ENCODE peak calls at places on chromosome 6, in nine cellular contexts. R is spleen; G is endodermal cell; T is CD8-positive, alpha-beta T cell; P is A549; C is Panc1; U is A673; F is SJSA1; K is psoas muscle. B is an unnamed sample.
A peak's percentile ranks its signal among the peaks of the same experiment; 100 is the strongest.

GRCh38 chr6:163667372-163668060 is 253.0 kb downstream of the QKI start:
- DNase-seq in R (peak; percentile 83), G (no peak), T (no peak), P (no peak), C (no peak), U (peak; percentile 97), F (no peak), K (no peak), B (peak; percentile 36)

GRCh38 chr6:75283907-75284284 is 696 bp downstream of the TMEM30A start:
- DNase-seq in R (peak; percentile 53), G (no peak), T (no peak), P (no peak), C (no peak), U (no peak), F (no peak), K (no peak), B (peak; percentile 27)

GRCh38 chr6:111789593-111789992 is 83.7 kb downstream of the FYN start:
- DNase-seq in R (no peak), G (no peak), T (no peak), P (no peak), C (no peak), U (no peak), F (no peak), K (peak; percentile 68), B (peak; percentile 50)

GRCh38 chr6:159067334-159067733 is 22.5 kb upstream of the TAGAP start:
- DNase-seq in R (peak; percentile 85), G (peak; percentile 16), T (no peak), P (no peak), C (no peak), U (no peak), F (no peak), K (no peak), B (no peak)

GRCh38 chr6:71289039-71289801 is 609 bp downstream of the OGFRL1 start:
- DNase-seq in R (peak; percentile 94), G (peak; percentile 76), T (peak; percentile 16), P (no peak), C (no peak), U (peak; percentile 22), F (peak; percentile 41), K (peak; percentile 60), B (peak; percentile 43)

GRCh38 chr6:140671926-140672325 is 1297.5 kb upstream of the CITED2 start:
- DNase-seq in R (no peak), G (no peak), T (no peak), P (no peak), C (no peak), U (peak; percentile 23), F (no peak), K (no peak), B (no peak)

GRCh38 chr6:24495516-24495847 is 713 bp downstream of the ALDH5A1 start:
- DNase-seq in R (peak; percentile 91), G (peak; percentile 86), T (peak; percentile 29), P (peak; percentile 35), C (no peak), U (peak; percentile 30), F (no peak), K (peak; percentile 75), B (peak; percentile 86)

GRCh38 chr6:21653323-21653722 is 59.8 kb downstream of the SOX4 start:
- DNase-seq in R (no peak), G (no peak), T (no peak), P (no peak), C (no peak), U (no peak), F (no peak), K (no peak), B (no peak)

GRCh38 chr6:26342106-26342999 is 22.6 kb upstream of the BTN3A2 start:
- DNase-seq in R (no peak), G (peak; percentile 71), T (no peak), P (no peak), C (no peak), U (no peak), F (peak; percentile 41), K (no peak), B (peak; percentile 60)

GRCh38 chr6:163113358-163113962 is 301.1 kb upstream of the QKI start:
- DNase-seq in R (no peak), G (no peak), T (no peak), P (no peak), C (no peak), U (no peak), F (no peak), K (no peak), B (no peak)

GRCh38 chr6:134115715-134116074 is 63.3 kb upstream of the SLC2A12 start:
- DNase-seq in R (no peak), G (no peak), T (no peak), P (no peak), C (no peak), U (no peak), F (no peak), K (no peak), B (no peak)

GRCh38 chr6:47698342-47698787 is at the start of gene ADGRF4:
- DNase-seq in R (no peak), G (no peak), T (no peak), P (peak; percentile 45), C (peak; percentile 67), U (no peak), F (no peak), K (no peak), B (no peak)

GRCh38 chr6:47701374-47701773 is 3.0 kb downstream of the ADGRF4 start:
- DNase-seq in R (no peak), G (no peak), T (no peak), P (no peak), C (no peak), U (no peak), F (no peak), K (no peak), B (no peak)

GRCh38 chr6:47697925-47698324 is 455 bp upstream of the ADGRF4 start:
- DNase-seq in R (no peak), G (no peak), T (no peak), P (no peak), C (no peak), U (no peak), F (no peak), K (no peak), B (no peak)

GRCh38 chr6:47700596-47700995 is 2.2 kb downstream of the ADGRF4 start:
- DNase-seq in R (no peak), G (no peak), T (no peak), P (no peak), C (no peak), U (no peak), F (no peak), K (no peak), B (no peak)

GRCh38 chr6:47700051-47700450 is 1.7 kb downstream of the ADGRF4 start:
- DNase-seq in R (no peak), G (no peak), T (no peak), P (peak; percentile 9), C (no peak), U (no peak), F (no peak), K (no peak), B (no peak)
- H3K27ac ChIP-seq in R (no peak overlapping the region), G (no peak overlapping the region), T (no peak overlapping the region), P (peak overlapping the region; percentile 84), C (no peak overlapping the region), U (no peak overlapping the region), F (no peak overlapping the region), K (no peak overlapping the region), B (no peak overlapping the region)

GRCh38 chr6:106083618-106084017 is 2.5 kb upstream of the PRDM1 start:
- DNase-seq in R (no peak), G (no peak), T (no peak), P (no peak), C (no peak), U (no peak), F (no peak), K (no peak), B (no peak)

GRCh38 chr6:106082735-106083398 is 3.3 kb upstream of the PRDM1 start:
- DNase-seq in R (no peak), G (no peak), T (no peak), P (no peak), C (no peak), U (no peak), F (peak; percentile 42), K (no peak), B (no peak)

GRCh38 chr6:106077881-106078280 is 8.3 kb upstream of the PRDM1 start:
- DNase-seq in R (no peak), G (no peak), T (no peak), P (no peak), C (no peak), U (no peak), F (no peak), K (no peak), B (no peak)

GRCh38 chr6:106081715-106082114 is 4.4 kb upstream of the PRDM1 start:
- DNase-seq in R (no peak), G (no peak), T (no peak), P (no peak), C (no peak), U (no peak), F (no peak), K (no peak), B (no peak)

DNA sequence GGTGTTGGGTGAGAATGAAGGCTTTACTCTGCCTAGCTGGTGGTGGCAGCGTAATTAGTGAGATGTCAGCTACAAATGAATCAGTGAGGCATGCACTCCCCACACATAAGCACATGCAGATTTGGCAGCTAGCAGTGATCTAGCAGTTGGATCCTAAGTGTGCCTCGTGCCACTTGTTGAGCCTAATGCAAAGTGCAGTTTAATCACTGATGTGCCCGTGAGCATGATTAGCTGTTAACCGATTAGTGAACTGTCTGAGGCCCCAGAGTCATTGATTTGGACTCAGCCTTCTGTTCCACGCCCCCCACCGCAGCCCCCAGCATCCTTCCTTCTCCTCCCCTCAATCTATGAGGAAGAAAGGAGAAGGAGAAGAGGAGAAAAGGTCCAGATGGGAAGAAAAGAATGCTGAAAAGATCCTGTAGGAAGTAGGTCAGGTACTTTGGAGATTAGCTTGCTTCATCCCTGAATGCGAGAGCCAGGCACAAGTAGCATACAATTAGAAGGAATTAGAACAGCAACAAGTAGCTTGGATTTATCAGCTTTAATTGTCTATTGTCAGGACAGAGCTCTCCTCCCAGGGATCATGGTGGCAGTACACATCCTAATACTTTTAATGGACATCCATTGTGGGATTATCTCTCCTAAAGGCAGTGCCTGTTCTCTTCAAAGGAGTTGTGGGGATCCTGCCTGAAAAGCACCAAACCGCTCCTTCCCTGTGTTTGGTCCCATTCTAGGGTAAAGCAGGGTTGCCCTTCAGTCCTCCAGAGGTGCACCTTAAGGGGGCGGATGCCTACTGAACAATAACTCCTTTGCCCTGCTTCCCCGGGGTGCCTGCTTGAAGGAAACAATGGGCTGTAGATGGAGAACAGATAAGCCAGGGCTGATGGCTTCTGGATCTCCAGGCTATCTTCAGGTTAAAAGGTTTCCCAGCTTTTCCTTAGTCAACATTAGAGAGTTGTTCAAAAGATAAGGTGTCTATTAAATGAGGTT is 5.7 kb upstream of the PRDM1 start:
- DNase-seq in R (no peak), G (peak; percentile 80), T (no peak), P (no peak), C (no peak), U (no peak), F (no peak), K (no peak), B (no peak)
- H3K27ac ChIP-seq in R (no peak overlapping the region), G (no peak overlapping the region), T (no peak overlapping the region), P (peak overlapping the region; percentile 16), C (no peak overlapping the region), U (no peak overlapping the region), F (no peak overlapping the region), K (no peak overlapping the region), B (no peak overlapping the region)

GRCh38 chr6:149015224-149015876 is 268.5 kb downstream of the UST start:
- DNase-seq in R (no peak), G (no peak), T (no peak), P (no peak), C (no peak), U (peak; percentile 73), F (no peak), K (no peak), B (no peak)
- H3K27ac ChIP-seq in R (no peak overlapping the region), G (no peak overlapping the region), T (no peak overlapping the region), P (peak overlapping the region; percentile 77), C (no peak overlapping the region), U (no peak overlapping the region), F (no peak overlapping the region), K (no peak overlapping the region), B (no peak overlapping the region)

GRCh38 chr6:151376440-151376839 is 14.9 kb downstream of the ZBTB2 start:
- DNase-seq in R (no peak), G (no peak), T (no peak), P (no peak), C (no peak), U (no peak), F (no peak), K (no peak), B (no peak)
- H3K27ac ChIP-seq in R (no peak overlapping the region), G (peak overlapping the region; percentile 58), T (no peak overlapping the region), P (no peak overlapping the region), C (no peak overlapping the region), U (no peak overlapping the region), F (no peak overlapping the region), K (no peak overlapping the region), B (no peak overlapping the region)

B was measured in testis.